ENCODE peak calls at places on chromosomes 2 and 18, in five cellular contexts. H is GM20000, A is left kidney, U is neural crest cell, X is posterior cingulate gyrus. Z is an unnamed sample.

GRCh38 chr2:38274286-38275276 is 102.5 kb downstream of the ATL2 start:
- DNase-seq in H (peak; percentile 60), A (peak; percentile 87), U (peak; percentile 23), X (no peak), Z (peak; percentile 54)

GRCh38 chr2:109433486-109433885 is 180.3 kb downstream of the SEPTIN10 start:
- DNase-seq in H (no peak), A (no peak), U (no peak), X (no peak), Z (no peak)

GRCh38 chr2:145777297-145777696 is 1257.4 kb upstream of the ZEB2 start:
- DNase-seq in H (no peak), A (no peak), U (no peak), X (no peak), Z (no peak)

GRCh38 chr2:69773201-69773600 is 31.3 kb downstream of the ANXA4 start:
- DNase-seq in H (no peak), A (no peak), U (no peak), X (no peak), Z (no peak)

GRCh38 chr2:195756218-195756941 is 99.4 kb downstream of the SLC39A10 start:
- DNase-seq in H (no peak), A (no peak), U (no peak), X (no peak), Z (no peak)

GRCh38 chr2:14907014-14907612 is 274.6 kb downstream of the LRATD1 start:
- DNase-seq in H (peak; percentile 8), A (no peak), U (no peak), X (no peak), Z (no peak)

GRCh38 chr2:128506127-128506526 is 187.5 kb upstream of the HS6ST1 start:
- DNase-seq in H (no peak), A (no peak), U (no peak), X (no peak), Z (no peak)

GRCh38 chr2:174021056-174021656 is 56.0 kb upstream of the SP3 start:
- DNase-seq in H (peak; percentile 48), A (no peak), U (no peak), X (no peak), Z (no peak)

GRCh38 chr2:184030978-184031377 is 567.4 kb upstream of the ZNF804A start:
- DNase-seq in H (no peak), A (no peak), U (no peak), X (no peak), Z (peak; percentile 6)

GRCh38 chr2:148887349-148888002 is 12.4 kb downstream of the KIF5C start:
- DNase-seq in H (no peak), A (peak; percentile 18), U (no peak), X (no peak), Z (peak; percentile 33)

GRCh38 chr2:8634466-8635172 is 47.2 kb upstream of the ID2 start:
- DNase-seq in H (no peak), A (no peak), U (no peak), X (no peak), Z (no peak)

GRCh38 chr2:1032030-1032429 is 81.4 kb downstream of the SNTG2 start:
- DNase-seq in H (no peak), A (no peak), U (no peak), X (no peak), Z (no peak)

GRCh38 chr2:119480718-119481142 is 43.6 kb downstream of the SCTR start:
- DNase-seq in H (no peak), A (no peak), U (no peak), X (no peak), Z (no peak)

GRCh38 chr2:98403878-98404277 is 40.8 kb upstream of the INPP4A start:
- DNase-seq in H (no peak), A (no peak), U (no peak), X (no peak), Z (no peak)

GRCh38 chr18:1848716-1849115 is 722.6 kb downstream of the METTL4 start:
- DNase-seq in H (no peak), A (no peak), U (no peak), X (no peak), Z (no peak)

Z was measured in retina.